ENCODE peak calls at places on chromosomes 3 and 15, in seven cellular contexts. G, J, W, H, I, S and C are unnamed samples.

GRCh38 chr3:59189561-59190338 is 139.9 kb upstream of the CFAP20DC start:
- DNase-seq in J (peak), G (no peak), S (peak), I (no peak), W (no peak), H (no peak), C (peak)

GRCh38 chr15:79064496-79064895 is 26.1 kb downstream of the RASGRF1 start:
- DNase-seq in S (no peak), J (no peak), G (no peak), I (no peak), W (no peak), H (no peak), C (no peak)

GRCh38 chr3:42031808-42032475 is 59.2 kb upstream of the TRAK1 start:
- DNase-seq in H (peak), I (no peak), J (peak), G (peak), W (no peak), S (no peak), C (no peak)

GRCh38 chr3:143302638-143303171 is 183.1 kb downstream of the CHST2 start:
- DNase-seq in H (no peak), S (peak), W (no peak), I (peak), J (peak), G (peak), C (peak)

GRCh38 chr3:123640311-123641083 is 55.6 kb upstream of the HACD2 start:
- DNase-seq in W (no peak), H (no peak), G (no peak), J (no peak), I (no peak), S (no peak), C (no peak)

GRCh38 chr3:129966876-129967275 is 7.6 kb upstream of the TRH start:
- DNase-seq in G (no peak), J (no peak), H (no peak), S (no peak), W (no peak), I (no peak), C (no peak)

GRCh38 chr3:141063831-141064230 is 12.7 kb downstream of the SPSB4 start:
- DNase-seq in I (no peak), S (no peak), W (no peak), G (no peak), H (no peak), J (no peak), C (no peak)

GRCh38 chr15:48644827-48645557 is 517 bp downstream of the FBN1 start:
- DNase-seq in G (peak), S (peak), H (peak), W (peak), J (peak), I (peak), C (peak)

GRCh38 chr3:169356284-169356955 is 307.1 kb downstream of the MECOM start:
- DNase-seq in S (no peak), W (no peak), H (no peak), J (no peak), I (no peak), G (no peak), C (no peak)

GRCh38 chr15:97977734-97978133 is 17.2 kb downstream of the ARRDC4 start:
- DNase-seq in W (no peak), G (no peak), S (no peak), H (no peak), I (no peak), J (no peak), C (peak)

GRCh38 chr3:17182158-17182557 is 297.4 kb downstream of the PLCL2 start:
- DNase-seq in H (no peak), J (no peak), I (no peak), S (no peak), W (no peak), G (no peak), C (no peak)

GRCh38 chr15:52340093-52340492 is 44.5 kb upstream of the MYO5C start:
- DNase-seq in J (no peak), H (no peak), I (no peak), W (no peak), S (no peak), G (no peak), C (no peak)

GRCh38 chr3:58023536-58023935 is 15.3 kb downstream of the FLNB start:
- DNase-seq in W (no peak), J (no peak), G (no peak), S (no peak), H (no peak), I (no peak), C (no peak)

GRCh38 chr3:12175137-12175593 is 16.5 kb upstream of the TIMP4 start:
- DNase-seq in I (no peak), G (peak), H (no peak), J (peak), S (no peak), W (no peak), C (peak)

GRCh38 chr3:136989781-136990524 is 32.2 kb downstream of the IL20RB start:
- DNase-seq in G (no peak), I (no peak), J (no peak), S (peak), H (no peak), W (no peak), C (no peak)

GRCh38 chr3:189305412-189305811 is 133.6 kb downstream of the TPRG1 start:
- DNase-seq in I (no peak), S (no peak), G (no peak), W (no peak), H (no peak), J (no peak), C (peak)
- TF ChIP-seq CTCF in I (no peak), S (no peak), G (no peak), W (no peak), H (no peak), J (no peak), C (no peak)

DNA sequence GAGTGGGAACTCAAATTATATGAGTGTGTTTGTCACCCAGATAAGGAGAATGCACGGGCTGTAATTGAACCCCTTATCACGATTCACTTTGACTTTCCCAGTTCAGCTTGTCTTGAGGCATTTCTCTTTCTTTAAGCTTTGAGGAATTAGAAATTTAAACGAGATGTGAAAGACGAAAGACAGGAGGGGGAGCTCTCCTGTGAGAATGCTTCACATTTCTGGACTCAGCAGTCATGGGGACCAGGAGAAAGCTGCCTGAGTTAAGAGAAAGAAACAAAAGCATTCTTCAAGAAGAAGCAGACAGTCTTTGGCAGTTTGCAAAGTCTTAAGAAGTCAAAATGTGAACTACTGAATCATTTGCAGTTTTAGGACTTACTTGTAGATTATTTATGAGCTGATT is 205.6 kb downstream of the NECTIN3 start:
- DNase-seq in H (peak), S (peak), W (no peak), G (peak), I (no peak), J (peak), C (peak)
- TF ChIP-seq CTCF in H (peak), S (peak), W (no peak), G (peak), I (no peak), J (peak), C (peak)

GRCh38 chr15:26628879-26629529 is 143.9 kb downstream of the GABRB3 start:
- DNase-seq in H (peak), I (no peak), W (peak), J (peak), S (peak), G (peak), C (peak)
- TF ChIP-seq CTCF in H (no peak), I (no peak), W (no peak), J (no peak), S (no peak), G (no peak), C (no peak)

GRCh38 chr3:165440380-165440779 is 244.2 kb upstream of the SLITRK3 start:
- DNase-seq in W (no peak), G (no peak), H (no peak), J (no peak), S (no peak), I (no peak), C (no peak)
- TF ChIP-seq CTCF in W (no peak), G (no peak), H (no peak), J (no peak), S (no peak), I (no peak), C (no peak)

GRCh38 chr3:49563040-49563578 is 8.8 kb downstream of the BSN start:
- DNase-seq in G (no peak), H (no peak), W (no peak), I (no peak), J (no peak), S (no peak), C (no peak)
- TF ChIP-seq CTCF in G (no peak), H (no peak), W (no peak), I (no peak), J (no peak), S (no peak), C (peak)

GRCh38 chr15:43487271-43487895 is 5.6 kb downstream of the TP53BP1 start:
- DNase-seq in I (no peak), S (no peak), G (no peak), H (no peak), J (peak), W (no peak), C (no peak)

GRCh38 chr15:43484455-43484854 is 8.5 kb downstream of the TP53BP1 start:
- DNase-seq in I (no peak), H (no peak), J (no peak), W (no peak), G (peak), S (no peak), C (no peak)

GRCh38 chr15:43488790-43489585 is 4.0 kb downstream of the TP53BP1 start:
- DNase-seq in W (no peak), J (peak), H (no peak), S (no peak), G (peak), I (no peak), C (no peak)

GRCh38 chr15:43483306-43484128 is 9.4 kb downstream of the TP53BP1 start:
- DNase-seq in H (no peak), I (no peak), W (no peak), S (no peak), J (no peak), G (peak), C (peak)
- TF ChIP-seq CTCF in H (peak), I (no peak), W (no peak), S (peak), J (peak), G (peak), C (peak)

DNA sequence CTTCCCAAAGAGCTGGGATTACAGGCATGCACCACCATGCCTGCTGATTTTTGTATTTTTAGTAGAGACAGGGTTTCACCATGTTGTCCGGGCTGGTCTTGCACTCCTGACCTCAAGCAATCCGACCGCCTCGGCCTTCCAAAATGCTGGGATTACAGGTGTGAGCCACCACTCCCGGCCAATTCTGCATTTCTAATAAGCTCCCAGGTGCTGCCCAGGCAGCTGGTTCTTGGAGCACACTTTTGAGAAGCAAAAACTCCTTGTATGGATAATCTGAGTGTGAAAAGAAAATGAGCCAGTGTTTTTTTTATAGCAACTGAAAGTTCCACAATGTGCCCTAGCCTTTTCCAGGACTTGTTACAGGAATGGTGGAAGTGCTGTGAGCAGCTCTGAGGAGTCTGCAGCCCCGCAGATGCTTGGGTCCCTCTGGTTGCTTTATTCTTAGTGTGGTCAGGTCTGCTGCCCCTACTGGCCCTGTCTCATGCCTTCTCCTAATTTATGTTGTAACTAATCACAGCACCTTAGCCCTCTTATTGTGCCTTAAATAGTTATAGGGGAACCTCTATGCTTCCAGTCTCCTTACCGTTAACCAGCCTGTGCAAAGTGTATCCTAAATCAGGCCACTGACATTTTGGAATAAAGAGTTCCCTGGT is 13.5 kb upstream of the KCNAB1 start:
- DNase-seq in S (no peak), I (no peak), W (no peak), G (no peak), H (peak), J (no peak), C (no peak)
- TF ChIP-seq CTCF in S (no peak), I (peak), W (no peak), G (no peak), H (peak), J (no peak), C (peak)

GRCh38 chr3:166860217-166860616 is 519.9 kb downstream of the ZBBX start:
- DNase-seq in G (no peak), I (no peak), H (no peak), W (no peak), J (no peak), S (no peak), C (peak)

GRCh38 chr3:166864473-166865467 is 515.3 kb downstream of the ZBBX start:
- DNase-seq in S (no peak), W (no peak), G (no peak), I (no peak), H (no peak), J (no peak), C (no peak)
- TF ChIP-seq CTCF in S (no peak), W (no peak), G (no peak), I (no peak), H (no peak), J (no peak), C (no peak)